ENCODE peak calls at places on chromosome 13, in six cellular contexts. J, Y, X, U, D and T are unnamed samples.

GRCh38 chr13:74891610-74892009 is 590.4 kb downstream of the TBC1D4 start:
- DNase-seq in U (no peak), J (peak), D (no peak), X (no peak), Y (no peak), T (no peak)

GRCh38 chr13:35514166-35514565 is 37.7 kb upstream of the MAB21L1 start:
- DNase-seq in Y (no peak), X (no peak), J (no peak), D (no peak), U (no peak), T (no peak)

GRCh38 chr13:26051231-26052135 is at the start of gene SHISA2:
- DNase-seq in J (no peak), U (no peak), X (peak), D (no peak), Y (no peak), T (peak)

GRCh38 chr13:113650731-113651148 is 7.3 kb downstream of the ATP4B start:
- DNase-seq in U (no peak), Y (no peak), D (no peak), X (peak), J (no peak), T (no peak)

GRCh38 chr13:51806571-51806970 is 2.6 kb upstream of the DHRS12 start:
- DNase-seq in U (no peak), D (no peak), Y (no peak), X (no peak), J (no peak), T (peak)

GRCh38 chr13:20714161-20714560 is 10.7 kb downstream of the IL17D start:
- DNase-seq in U (no peak), X (no peak), Y (no peak), D (no peak), J (no peak), T (no peak)

GRCh38 chr13:98842858-98843481 is 90.5 kb upstream of the SLC15A1 start:
- DNase-seq in X (peak), U (peak), D (peak), J (peak), Y (peak), T (peak)

GRCh38 chr13:85608255-85608829 is 190.9 kb downstream of the SLITRK6 start:
- DNase-seq in Y (no peak), X (no peak), D (no peak), U (no peak), J (no peak), T (no peak)

GRCh38 chr13:21318891-21319532 is 140.1 kb downstream of the ZDHHC20 start:
- DNase-seq in D (no peak), Y (no peak), U (no peak), J (no peak), X (no peak), T (no peak)

GRCh38 chr13:97749174-97749573 is 204.3 kb upstream of the IPO5 start:
- DNase-seq in X (no peak), J (no peak), D (no peak), Y (no peak), U (no peak), T (no peak)

GRCh38 chr13:70090036-70090723 is 17.4 kb upstream of the ATXN8OS start:
- DNase-seq in J (no peak), Y (no peak), X (no peak), U (no peak), D (no peak), T (no peak)

GRCh38 chr13:29520671-29521070 is 74.8 kb downstream of the SLC7A1 start:
- DNase-seq in X (peak), D (no peak), U (peak), Y (no peak), J (peak), T (no peak)
- H3K4me3 ChIP-seq in X (no peak), D (no peak), U (no peak), Y (no peak), J (no peak), T (no peak)

DNA sequence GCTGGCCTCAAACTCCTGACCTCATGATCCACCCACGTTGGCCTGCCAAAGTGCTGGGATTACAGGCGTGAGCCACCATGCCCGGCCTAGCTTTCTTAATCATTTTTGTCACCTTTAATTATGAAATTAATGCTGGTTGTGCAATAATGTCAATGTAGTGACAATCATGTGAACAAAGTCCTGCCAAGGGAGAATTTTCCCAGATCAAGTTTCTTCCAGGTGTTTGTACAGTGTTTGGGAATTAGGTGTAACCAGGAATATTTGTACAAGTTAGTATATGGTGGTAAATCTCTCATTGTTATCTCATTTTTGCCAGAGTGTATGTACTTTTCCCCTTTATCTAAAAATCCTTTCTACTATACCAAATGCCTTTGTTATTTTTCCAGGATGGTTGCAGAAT is 171.1 kb downstream of the UGGT2 start:
- DNase-seq in J (no peak), U (no peak), D (no peak), Y (no peak), X (no peak), T (no peak)
- H3K4me3 ChIP-seq in J (no peak), U (no peak), D (no peak), Y (no peak), X (no peak), T (no peak)

GRCh38 chr13:83878691-83879410 is 3.4 kb downstream of the SLITRK1 start:
- DNase-seq in X (peak), J (no peak), D (peak), U (no peak), Y (no peak), T (no peak)

GRCh38 chr13:83879431-83880171 is 2.7 kb downstream of the SLITRK1 start:
- DNase-seq in Y (no peak), D (no peak), U (no peak), X (peak), J (no peak), T (no peak)

GRCh38 chr13:83881917-83882625 is at the start of gene SLITRK1:
- DNase-seq in D (peak), J (peak), U (peak), X (peak), Y (no peak), T (peak)

GRCh38 chr13:83881031-83881727 is 1.1 kb downstream of the SLITRK1 start:
- DNase-seq in D (no peak), Y (no peak), X (no peak), U (no peak), J (no peak), T (no peak)

GRCh38 chr13:83880275-83881027 is 1.8 kb downstream of the SLITRK1 start:
- DNase-seq in Y (no peak), U (no peak), J (no peak), X (no peak), D (no peak), T (no peak)
- H3K4me3 ChIP-seq in Y (no peak), U (peak), J (no peak), X (no peak), D (no peak), T (no peak)

GRCh38 chr13:46296920-46297319 is 85.2 kb downstream of the LRRC63 start:
- DNase-seq in J (peak), U (peak), X (no peak), Y (no peak), D (no peak), T (no peak)

GRCh38 chr13:46295531-46296464 is 84.1 kb downstream of the LRRC63 start:
- DNase-seq in J (peak), D (no peak), X (no peak), U (peak), Y (no peak), T (no peak)

GRCh38 chr13:46297338-46297737 is 85.6 kb downstream of the LRRC63 start:
- DNase-seq in J (no peak), X (no peak), U (no peak), D (no peak), Y (no peak), T (no peak)

GRCh38 chr13:46296465-46296822 is 84.7 kb downstream of the LRRC63 start:
- DNase-seq in D (no peak), X (no peak), Y (no peak), U (no peak), J (no peak), T (no peak)
- H3K4me3 ChIP-seq in D (no peak), X (no peak), Y (no peak), U (no peak), J (no peak), T (no peak)

DNA sequence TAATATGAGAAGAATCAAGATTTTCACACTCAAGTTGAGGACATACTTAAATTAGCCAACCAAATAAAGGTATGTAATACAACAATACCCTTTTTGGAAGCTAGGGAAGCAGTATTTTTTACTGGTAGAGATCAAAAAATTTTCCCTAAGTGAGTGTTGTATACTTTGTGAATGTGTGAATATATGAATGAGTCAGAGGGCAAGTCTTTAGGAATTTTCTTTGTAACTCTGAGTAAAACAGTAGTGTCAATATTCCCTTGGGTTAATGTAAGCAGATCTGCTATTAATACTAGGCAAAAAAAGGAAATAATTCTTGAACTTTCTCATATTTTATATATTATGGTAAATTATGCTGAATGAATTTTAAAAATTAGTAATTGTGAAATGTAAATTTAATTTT is 1161.8 kb upstream of the MIR17HG start:
- DNase-seq in Y (no peak), D (no peak), J (no peak), U (no peak), X (no peak), T (no peak)
- H3K4me3 ChIP-seq in Y (no peak), D (no peak), J (no peak), U (no peak), X (no peak), T (no peak)

GRCh38 chr13:76775031-76775740 is 111.0 kb downstream of the KCTD12 start:
- DNase-seq in X (no peak), Y (no peak), U (no peak), D (no peak), J (no peak), T (no peak)

GRCh38 chr13:76764916-76765315 is 121.3 kb downstream of the KCTD12 start:
- DNase-seq in U (no peak), J (no peak), D (no peak), X (no peak), Y (no peak), T (no peak)

GRCh38 chr13:76764429-76764828 is 121.8 kb downstream of the KCTD12 start:
- DNase-seq in J (peak), Y (peak), U (no peak), X (peak), D (peak), T (peak)

GRCh38 chr13:76773695-76774094 is 112.5 kb downstream of the KCTD12 start:
- DNase-seq in Y (no peak), J (peak), U (no peak), D (no peak), X (no peak), T (no peak)

GRCh38 chr13:76769238-76769859 is 116.9 kb downstream of the KCTD12 start:
- DNase-seq in J (no peak), U (no peak), Y (no peak), X (no peak), D (no peak), T (no peak)
- H3K4me3 ChIP-seq in J (no peak), U (no peak), Y (no peak), X (no peak), D (no peak), T (no peak)

GRCh38 chr13:109734002-109734785 is 52.2 kb downstream of the IRS2 start:
- DNase-seq in X (no peak), D (no peak), Y (no peak), U (no peak), J (no peak), T (no peak)
- H3K4me3 ChIP-seq in X (no peak), D (no peak), Y (no peak), U (no peak), J (no peak), T (no peak)

GRCh38 chr13:29858231-29858630 is 7.8 kb upstream of the UBL3 start:
- DNase-seq in U (no peak), X (no peak), J (no peak), Y (no peak), D (no peak), T (no peak)
- H3K4me3 ChIP-seq in U (no peak), X (no peak), J (no peak), Y (no peak), D (no peak), T (no peak)

DNA sequence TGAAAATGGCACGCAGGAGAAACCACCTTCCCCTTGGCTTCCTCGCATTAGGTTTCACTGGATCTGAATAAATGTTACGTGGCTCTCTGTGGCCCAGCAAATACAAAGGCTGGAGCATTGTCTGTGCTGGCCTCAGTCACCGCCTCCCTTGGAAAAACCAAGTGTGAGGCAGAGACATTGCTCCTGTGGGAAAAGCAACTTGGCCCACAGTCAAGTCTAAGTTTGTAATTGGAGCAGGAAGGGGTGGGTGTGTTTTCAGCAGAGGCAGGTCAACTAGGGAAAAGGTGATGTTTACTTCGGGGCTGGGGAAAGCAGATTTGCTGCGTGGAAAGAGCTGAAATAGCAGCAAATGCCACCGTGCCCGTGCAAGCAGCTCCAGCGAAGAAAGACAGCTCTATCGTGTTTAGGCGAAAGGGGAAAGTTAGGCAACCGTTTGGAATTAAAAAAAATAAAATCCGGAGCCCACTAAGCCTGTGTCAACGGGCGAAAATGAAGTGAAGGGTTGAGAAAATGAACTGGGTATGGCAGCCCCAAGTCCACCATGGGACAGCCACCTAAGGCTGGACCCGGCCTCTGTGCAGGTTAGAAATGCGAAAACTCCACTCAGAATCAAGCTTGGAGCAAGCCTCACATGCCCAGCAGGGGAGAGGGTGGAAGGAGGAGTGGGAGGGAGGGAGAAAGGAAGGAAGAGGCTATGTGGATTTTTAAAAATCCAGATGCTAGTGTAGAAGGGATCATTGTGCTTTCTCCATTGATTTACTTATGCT is 101.4 kb downstream of the IRS2 start:
- DNase-seq in J (no peak), Y (no peak), X (no peak), U (no peak), D (no peak), T (peak)
- H3K4me3 ChIP-seq in J (no peak), Y (no peak), X (no peak), U (no peak), D (no peak), T (no peak)

GRCh38 chr13:71869274-71869673 is 2.3 kb upstream of the DACH1 start:
- DNase-seq in D (no peak), X (no peak), Y (no peak), J (no peak), U (no peak), T (no peak)

GRCh38 chr13:71866173-71867091 is 572 bp downstream of the DACH1 start:
- DNase-seq in D (peak), U (no peak), Y (peak), X (peak), J (no peak), T (peak)

GRCh38 chr13:71865858-71866172 is 1.2 kb downstream of the DACH1 start:
- DNase-seq in J (no peak), Y (peak), D (peak), X (peak), U (no peak), T (peak)

GRCh38 chr13:71864981-71865857 is 1.8 kb downstream of the DACH1 start:
- DNase-seq in U (no peak), X (peak), D (peak), Y (peak), J (no peak), T (peak)

DNA sequence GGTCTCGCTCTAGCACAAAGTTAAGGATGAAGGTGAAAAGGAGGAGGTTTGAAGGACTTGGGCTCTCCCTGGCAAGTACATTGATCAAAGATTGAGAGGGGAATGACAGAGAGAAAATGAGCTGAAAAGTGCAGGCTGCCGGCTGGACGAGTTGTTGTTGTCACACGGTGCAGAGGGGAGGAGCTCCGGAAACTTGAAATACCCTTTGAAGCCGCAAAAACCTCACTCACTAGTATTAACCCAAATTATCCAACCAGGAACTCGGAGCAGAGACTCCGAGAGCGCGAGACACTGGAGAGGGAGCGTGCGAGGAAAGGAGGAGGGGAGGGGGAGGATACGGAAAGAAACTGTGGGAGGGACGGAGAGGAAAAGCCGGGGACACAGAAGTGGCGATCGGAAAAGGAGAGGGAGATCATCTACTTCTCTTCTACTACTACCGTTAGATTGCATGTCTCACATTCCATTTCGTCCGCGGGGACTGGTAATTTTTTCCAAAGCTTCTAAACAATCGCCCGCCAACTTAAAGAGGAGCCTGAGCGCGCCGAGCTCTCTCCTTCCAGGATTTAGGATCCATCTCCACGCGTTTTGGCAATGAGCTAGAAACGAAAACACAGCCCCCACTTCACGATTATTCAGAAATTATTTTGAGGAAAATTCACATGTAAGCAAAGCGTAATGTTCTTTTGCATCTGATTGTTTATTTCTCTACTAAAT is at the start of gene DACH1:
- DNase-seq in Y (peak), J (peak), U (no peak), D (peak), X (peak), T (peak)
- H3K4me3 ChIP-seq in Y (peak), J (peak), U (peak), D (peak), X (peak), T (peak)